ENCODE peak calls at places on chromosomes 13 and 19, in six cellular contexts. One of them, this sample, is unnamed.

GRCh38 chr13:23966691-23967615 is 69.7 kb upstream of the C1QTNF9B start:
- DNase-seq in aorta: no peak
- DNase-seq in suprapubic skin: no peak
- DNase-seq in effector memory CD4-positive, alpha-beta T cell: no peak
- DNase-seq in astrocyte: no peak
- DNase-seq in IMR-90: peak; percentile 15
- DNase-seq in this sample: no peak

GRCh38 chr19:4878491-4878968 is 11.1 kb upstream of the PLIN3 start:
- DNase-seq in aorta: peak; percentile 53
- DNase-seq in IMR-90: no peak
- DNase-seq in astrocyte: no peak
- DNase-seq in effector memory CD4-positive, alpha-beta T cell: no peak
- DNase-seq in suprapubic skin: no peak
- DNase-seq in this sample: no peak

GRCh38 chr13:27079421-27079958 is 92.1 kb downstream of the USP12 start:
- DNase-seq in aorta: no peak
- DNase-seq in effector memory CD4-positive, alpha-beta T cell: no peak
- DNase-seq in suprapubic skin: no peak
- DNase-seq in IMR-90: peak; percentile 67
- DNase-seq in astrocyte: peak; percentile 92
- DNase-seq in this sample: no peak

GRCh38 chr19:6739390-6739883 is at the start of gene TRIP10:
- DNase-seq in IMR-90: peak; percentile 72
- DNase-seq in suprapubic skin: no peak
- DNase-seq in astrocyte: peak; percentile 15
- DNase-seq in aorta: peak; percentile 89
- DNase-seq in effector memory CD4-positive, alpha-beta T cell: peak; percentile 81
- DNase-seq in this sample: peak; percentile 91

GRCh38 chr13:31920301-31920818 is 111.2 kb upstream of the FRY start:
- DNase-seq in suprapubic skin: no peak
- DNase-seq in aorta: no peak
- DNase-seq in astrocyte: no peak
- DNase-seq in IMR-90: no peak
- DNase-seq in effector memory CD4-positive, alpha-beta T cell: no peak
- DNase-seq in this sample: no peak

GRCh38 chr19:12949363-12950284 is 4.0 kb downstream of the RAD23A start:
- DNase-seq in suprapubic skin: no peak
- DNase-seq in astrocyte: no peak
- DNase-seq in IMR-90: no peak
- DNase-seq in effector memory CD4-positive, alpha-beta T cell: no peak
- DNase-seq in aorta: no peak
- DNase-seq in this sample: no peak

GRCh38 chr13:40486518-40487163 is 179.8 kb downstream of the FOXO1 start:
- DNase-seq in astrocyte: no peak
- DNase-seq in suprapubic skin: no peak
- DNase-seq in effector memory CD4-positive, alpha-beta T cell: no peak
- DNase-seq in IMR-90: no peak
- DNase-seq in aorta: no peak
- DNase-seq in this sample: no peak

GRCh38 chr19:18292810-18293641 is 11.6 kb upstream of the JUND start:
- DNase-seq in IMR-90: peak; percentile 57
- DNase-seq in suprapubic skin: peak; percentile 95
- DNase-seq in aorta: peak; percentile 91
- DNase-seq in effector memory CD4-positive, alpha-beta T cell: no peak
- DNase-seq in astrocyte: peak; percentile 72
- DNase-seq in this sample: no peak

GRCh38 chr13:35797946-35798345 is 321.5 kb upstream of the MAB21L1 start:
- DNase-seq in suprapubic skin: no peak
- DNase-seq in aorta: no peak
- DNase-seq in effector memory CD4-positive, alpha-beta T cell: no peak
- DNase-seq in astrocyte: no peak
- DNase-seq in IMR-90: no peak
- DNase-seq in this sample: no peak

GRCh38 chr19:54035215-54036178 is 28.2 kb downstream of the VSTM1 start:
- DNase-seq in effector memory CD4-positive, alpha-beta T cell: no peak
- DNase-seq in aorta: no peak
- DNase-seq in astrocyte: peak; percentile 82
- DNase-seq in suprapubic skin: no peak
- DNase-seq in IMR-90: peak; percentile 78
- DNase-seq in this sample: no peak

GRCh38 chr13:50909605-50910482 is at the start of gene RNASEH2B:
- DNase-seq in aorta: peak; percentile 83
- DNase-seq in IMR-90: peak; percentile 40
- DNase-seq in effector memory CD4-positive, alpha-beta T cell: peak; percentile 60
- DNase-seq in astrocyte: peak; percentile 52
- DNase-seq in suprapubic skin: peak; percentile 82
- DNase-seq in this sample: peak; percentile 91

GRCh38 chr13:20901668-20902437 is 693 bp downstream of the XPO4 start:
- DNase-seq in suprapubic skin: no peak
- DNase-seq in aorta: no peak
- DNase-seq in effector memory CD4-positive, alpha-beta T cell: no peak
- DNase-seq in IMR-90: peak; percentile 13
- DNase-seq in astrocyte: peak; percentile 2
- DNase-seq in this sample: peak; percentile 82

GRCh38 chr13:106570354-106570822 is 2.5 kb upstream of the ARGLU1 start:
- DNase-seq in effector memory CD4-positive, alpha-beta T cell: peak; percentile 63
- DNase-seq in IMR-90: peak; percentile 61
- DNase-seq in astrocyte: peak; percentile 72
- DNase-seq in suprapubic skin: peak; percentile 82
- DNase-seq in aorta: peak; percentile 91
- DNase-seq in this sample: peak; percentile 95

GRCh38 chr13:106568225-106569003 is 477 bp upstream of the ARGLU1 start:
- DNase-seq in aorta: no peak
- DNase-seq in IMR-90: no peak
- DNase-seq in effector memory CD4-positive, alpha-beta T cell: no peak
- DNase-seq in suprapubic skin: no peak
- DNase-seq in astrocyte: no peak
- DNase-seq in this sample: no peak

GRCh38 chr13:106569233-106570095 is 1.5 kb upstream of the ARGLU1 start:
- DNase-seq in effector memory CD4-positive, alpha-beta T cell: no peak
- DNase-seq in suprapubic skin: no peak
- DNase-seq in aorta: no peak
- DNase-seq in astrocyte: no peak
- DNase-seq in IMR-90: no peak
- DNase-seq in this sample: no peak

GRCh38 chr13:106573855-106574254 is 5.9 kb upstream of the ARGLU1 start:
- DNase-seq in effector memory CD4-positive, alpha-beta T cell: no peak
- DNase-seq in astrocyte: peak; percentile 31
- DNase-seq in IMR-90: peak; percentile 15
- DNase-seq in aorta: peak; percentile 73
- DNase-seq in suprapubic skin: no peak
- DNase-seq in this sample: no peak

DNA sequence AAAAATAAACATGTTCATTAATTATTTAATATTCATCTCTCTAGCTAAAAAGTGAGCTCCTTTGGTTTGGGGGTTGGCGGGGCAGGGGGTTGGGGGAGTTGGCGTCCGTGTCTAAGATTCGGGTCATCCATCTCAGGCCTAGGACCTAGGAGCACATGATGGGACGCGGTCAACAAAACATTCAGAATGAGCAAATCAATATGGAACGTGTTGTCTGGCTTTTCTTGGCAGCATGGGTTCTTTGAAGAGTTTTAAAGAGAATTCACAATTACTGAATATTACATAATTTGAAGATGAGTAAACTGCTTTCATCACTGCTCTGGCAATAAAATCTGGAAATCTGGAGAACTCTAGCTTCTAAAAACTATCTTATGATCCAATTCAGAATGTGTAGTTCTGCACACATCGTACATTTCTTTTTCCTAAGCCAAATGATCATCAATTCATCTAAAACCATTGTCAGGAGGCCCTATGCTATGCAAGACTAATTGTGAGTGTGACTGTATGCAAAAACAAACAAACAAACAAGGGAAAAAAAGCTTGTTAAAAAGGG is 5.4 kb upstream of the ARGLU1 start:
- DNase-seq in effector memory CD4-positive, alpha-beta T cell: no peak
- DNase-seq in aorta: no peak
- DNase-seq in IMR-90: peak; percentile 52
- DNase-seq in astrocyte: peak; percentile 67
- DNase-seq in suprapubic skin: no peak
- DNase-seq in this sample: no peak
- H3K9me3 ChIP-seq in effector memory CD4-positive, alpha-beta T cell: no peaks in the 10 kb centered on the region
- H3K9me3 ChIP-seq in aorta: no peaks in the 10 kb centered on the region
- H3K9me3 ChIP-seq in IMR-90: no peaks in the 10 kb centered on the region
- H3K9me3 ChIP-seq in astrocyte: no peaks in the 10 kb centered on the region
- H3K9me3 ChIP-seq in suprapubic skin: no peaks in the 10 kb centered on the region
- H3K9me3 ChIP-seq in this sample: no peaks in the 10 kb centered on the region

GRCh38 chr19:23543351-23543750 is 143.7 kb downstream of the ZNF675 start:
- DNase-seq in aorta: no peak
- DNase-seq in effector memory CD4-positive, alpha-beta T cell: no peak
- DNase-seq in IMR-90: no peak
- DNase-seq in suprapubic skin: no peak
- DNase-seq in astrocyte: no peak
- DNase-seq in this sample: no peak

GRCh38 chr19:23539499-23539898 is 144.2 kb upstream of the ZNF91 start:
- DNase-seq in effector memory CD4-positive, alpha-beta T cell: no peak
- DNase-seq in IMR-90: no peak
- DNase-seq in suprapubic skin: no peak
- DNase-seq in aorta: no peak
- DNase-seq in astrocyte: no peak
- DNase-seq in this sample: no peak

GRCh38 chr19:23547156-23547555 is 139.9 kb downstream of the ZNF675 start:
- DNase-seq in aorta: no peak
- DNase-seq in IMR-90: no peak
- DNase-seq in effector memory CD4-positive, alpha-beta T cell: no peak
- DNase-seq in suprapubic skin: no peak
- DNase-seq in astrocyte: no peak
- DNase-seq in this sample: no peak

GRCh38 chr19:23542562-23542961 is 144.4 kb downstream of the ZNF675 start:
- DNase-seq in aorta: no peak
- DNase-seq in suprapubic skin: no peak
- DNase-seq in IMR-90: no peak
- DNase-seq in effector memory CD4-positive, alpha-beta T cell: no peak
- DNase-seq in astrocyte: no peak
- DNase-seq in this sample: no peak

GRCh38 chr19:23541991-23542390 is 145.0 kb downstream of the ZNF675 start:
- DNase-seq in astrocyte: no peak
- DNase-seq in effector memory CD4-positive, alpha-beta T cell: no peak
- DNase-seq in aorta: no peak
- DNase-seq in suprapubic skin: no peak
- DNase-seq in IMR-90: no peak
- DNase-seq in this sample: no peak
- H3K9me3 ChIP-seq in astrocyte: peaks cover 20% of the 10 kb centered on the region
- H3K9me3 ChIP-seq in effector memory CD4-positive, alpha-beta T cell: no peaks in the 10 kb centered on the region
- H3K9me3 ChIP-seq in aorta: no peaks in the 10 kb centered on the region
- H3K9me3 ChIP-seq in suprapubic skin: no peaks in the 10 kb centered on the region
- H3K9me3 ChIP-seq in IMR-90: peaks cover 28% of the 10 kb centered on the region
- H3K9me3 ChIP-seq in this sample: peaks cover 5% of the 10 kb centered on the region

GRCh38 chr19:56577719-56578602 is 10.7 kb downstream of the ZNF470 start:
- DNase-seq in astrocyte: no peak
- DNase-seq in suprapubic skin: no peak
- DNase-seq in IMR-90: no peak
- DNase-seq in aorta: no peak
- DNase-seq in effector memory CD4-positive, alpha-beta T cell: no peak
- DNase-seq in this sample: no peak

GRCh38 chr19:56573914-56574313 is 6.6 kb downstream of the ZNF470 start:
- DNase-seq in suprapubic skin: no peak
- DNase-seq in IMR-90: no peak
- DNase-seq in effector memory CD4-positive, alpha-beta T cell: no peak
- DNase-seq in aorta: no peak
- DNase-seq in astrocyte: no peak
- DNase-seq in this sample: no peak
- H3K9me3 ChIP-seq in suprapubic skin: peaks cover 62% of the 10 kb centered on the region
- H3K9me3 ChIP-seq in IMR-90: peaks cover 79% of the 10 kb centered on the region
- H3K9me3 ChIP-seq in effector memory CD4-positive, alpha-beta T cell: peaks cover 65% of the 10 kb centered on the region
- H3K9me3 ChIP-seq in aorta: peaks cover 29% of the 10 kb centered on the region
- H3K9me3 ChIP-seq in astrocyte: peaks cover 66% of the 10 kb centered on the region
- H3K9me3 ChIP-seq in this sample: peaks cover 71% of the 10 kb centered on the region

GRCh38 chr19:34759218-34759917 is 13.6 kb downstream of the ZNF599 start:
- DNase-seq in IMR-90: no peak
- DNase-seq in astrocyte: no peak
- DNase-seq in effector memory CD4-positive, alpha-beta T cell: no peak
- DNase-seq in aorta: no peak
- DNase-seq in suprapubic skin: no peak
- DNase-seq in this sample: no peak

GRCh38 chr19:34757441-34757840 is 15.6 kb downstream of the ZNF599 start:
- DNase-seq in suprapubic skin: no peak
- DNase-seq in effector memory CD4-positive, alpha-beta T cell: no peak
- DNase-seq in aorta: no peak
- DNase-seq in astrocyte: no peak
- DNase-seq in IMR-90: no peak
- DNase-seq in this sample: no peak
- H3K9me3 ChIP-seq in suprapubic skin: peaks cover 60% of the 10 kb centered on the region
- H3K9me3 ChIP-seq in effector memory CD4-positive, alpha-beta T cell: peaks cover 42% of the 10 kb centered on the region
- H3K9me3 ChIP-seq in aorta: peaks cover 41% of the 10 kb centered on the region
- H3K9me3 ChIP-seq in astrocyte: peaks cover 70% of the 10 kb centered on the region
- H3K9me3 ChIP-seq in IMR-90: peaks cover 59% of the 10 kb centered on the region
- H3K9me3 ChIP-seq in this sample: peaks cover 79% of the 10 kb centered on the region

GRCh38 chr19:11944656-11945055 is 19.7 kb downstream of the ZNF700 start:
- DNase-seq in astrocyte: no peak
- DNase-seq in IMR-90: no peak
- DNase-seq in suprapubic skin: no peak
- DNase-seq in effector memory CD4-positive, alpha-beta T cell: no peak
- DNase-seq in aorta: no peak
- DNase-seq in this sample: no peak

GRCh38 chr19:11949201-11949600 is 15.6 kb upstream of the ZNF763 start:
- DNase-seq in IMR-90: peak; percentile 7
- DNase-seq in aorta: no peak
- DNase-seq in suprapubic skin: no peak
- DNase-seq in astrocyte: peak; percentile 16
- DNase-seq in effector memory CD4-positive, alpha-beta T cell: no peak
- DNase-seq in this sample: peak; percentile 51

GRCh38 chr19:11950312-11950711 is 14.5 kb upstream of the ZNF763 start:
- DNase-seq in suprapubic skin: no peak
- DNase-seq in astrocyte: no peak
- DNase-seq in effector memory CD4-positive, alpha-beta T cell: no peak
- DNase-seq in aorta: no peak
- DNase-seq in IMR-90: no peak
- DNase-seq in this sample: no peak

GRCh38 chr19:11942843-11943108 is 17.9 kb downstream of the ZNF700 start:
- DNase-seq in astrocyte: no peak
- DNase-seq in suprapubic skin: no peak
- DNase-seq in effector memory CD4-positive, alpha-beta T cell: no peak
- DNase-seq in IMR-90: no peak
- DNase-seq in aorta: no peak
- DNase-seq in this sample: peak; percentile 63

GRCh38 chr19:11948646-11949045 is 16.2 kb upstream of the ZNF763 start:
- DNase-seq in aorta: no peak
- DNase-seq in suprapubic skin: no peak
- DNase-seq in astrocyte: no peak
- DNase-seq in effector memory CD4-positive, alpha-beta T cell: no peak
- DNase-seq in IMR-90: no peak
- DNase-seq in this sample: no peak
- H3K9me3 ChIP-seq in aorta: peaks cover 49% of the 10 kb centered on the region
- H3K9me3 ChIP-seq in suprapubic skin: peaks cover 75% of the 10 kb centered on the region
- H3K9me3 ChIP-seq in astrocyte: peaks cover 76% of the 10 kb centered on the region
- H3K9me3 ChIP-seq in effector memory CD4-positive, alpha-beta T cell: peaks cover 82% of the 10 kb centered on the region
- H3K9me3 ChIP-seq in IMR-90: peaks cover 90% of the 10 kb centered on the region
- H3K9me3 ChIP-seq in this sample: peaks cover 76% of the 10 kb centered on the region

GRCh38 chr13:19123502-19123901 is 58.1 kb downstream of the TUBA3C start:
- DNase-seq in aorta: no peak
- DNase-seq in astrocyte: no peak
- DNase-seq in IMR-90: no peak
- DNase-seq in effector memory CD4-positive, alpha-beta T cell: no peak
- DNase-seq in suprapubic skin: no peak
- DNase-seq in this sample: no peak
- H3K9me3 ChIP-seq in aorta: peaks cover under 1% of the 10 kb centered on the region
- H3K9me3 ChIP-seq in astrocyte: peaks cover 7% of the 10 kb centered on the region
- H3K9me3 ChIP-seq in IMR-90: peaks cover 13% of the 10 kb centered on the region
- H3K9me3 ChIP-seq in effector memory CD4-positive, alpha-beta T cell: no peaks in the 10 kb centered on the region
- H3K9me3 ChIP-seq in suprapubic skin: no peaks in the 10 kb centered on the region
- H3K9me3 ChIP-seq in this sample: peaks cover 6% of the 10 kb centered on the region

This sample was measured in Karpas-422.